ENCODE peak calls at places on chromosomes 4 and X, in eight cellular contexts. One of them, this sample, is unnamed.

GRCh38 chr4:155694100-155694785 is 27.6 kb downstream of the GUCY1A1 start:
- DNase-seq in astrocyte: no peak
- DNase-seq in PC-3: no peak
- DNase-seq in neural progenitor cell: no peak
- DNase-seq in endothelial cell of umbilical vein: no peak
- DNase-seq in GM23338: no peak
- DNase-seq in MM.1S: no peak
- DNase-seq in GM23248: no peak
- DNase-seq in this sample: no peak

GRCh38 chrX:44342866-44343265 is 606 bp downstream of the EFHC2 start:
- DNase-seq in astrocyte: no peak
- DNase-seq in GM23248: no peak
- DNase-seq in MM.1S: no peak
- DNase-seq in neural progenitor cell: no peak
- DNase-seq in PC-3: no peak
- DNase-seq in GM23338: no peak
- DNase-seq in endothelial cell of umbilical vein: no peak
- DNase-seq in this sample: no peak

GRCh38 chrX:69289839-69290123 is 124.5 kb upstream of the PJA1 start:
- DNase-seq in MM.1S: no peak
- DNase-seq in neural progenitor cell: no peak
- DNase-seq in GM23248: no peak
- DNase-seq in endothelial cell of umbilical vein: no peak
- DNase-seq in PC-3: no peak
- DNase-seq in GM23338: no peak
- DNase-seq in astrocyte: no peak
- DNase-seq in this sample: no peak

GRCh38 chrX:95071621-95072020 is 1397.6 kb downstream of the FAM133A start:
- DNase-seq in GM23248: peak; percentile 18
- DNase-seq in endothelial cell of umbilical vein: no peak
- DNase-seq in GM23338: no peak
- DNase-seq in astrocyte: no peak
- DNase-seq in PC-3: peak; percentile 20
- DNase-seq in neural progenitor cell: no peak
- DNase-seq in MM.1S: no peak
- DNase-seq in this sample: no peak

GRCh38 chrX:139691843-139692505 is 16.0 kb downstream of the MCF2 start:
- DNase-seq in neural progenitor cell: peak; percentile 60
- DNase-seq in astrocyte: no peak
- DNase-seq in PC-3: no peak
- DNase-seq in MM.1S: no peak
- DNase-seq in GM23338: peak; percentile 45
- DNase-seq in endothelial cell of umbilical vein: peak; percentile 1
- DNase-seq in GM23248: peak; percentile 13
- DNase-seq in this sample: peak; percentile 5

GRCh38 chrX:136627381-136627780 is 20.6 kb upstream of the CD40LG start:
- DNase-seq in astrocyte: no peak
- DNase-seq in neural progenitor cell: no peak
- DNase-seq in GM23338: no peak
- DNase-seq in GM23248: no peak
- DNase-seq in MM.1S: no peak
- DNase-seq in PC-3: no peak
- DNase-seq in endothelial cell of umbilical vein: no peak
- DNase-seq in this sample: no peak

GRCh38 chrX:155841232-155841631 is 39.9 kb upstream of the VAMP7 start:
- DNase-seq in endothelial cell of umbilical vein: no peak
- DNase-seq in GM23248: peak; percentile 1
- DNase-seq in astrocyte: no peak
- DNase-seq in GM23338: no peak
- DNase-seq in neural progenitor cell: no peak
- DNase-seq in PC-3: no peak
- DNase-seq in MM.1S: no peak
- DNase-seq in this sample: no peak

GRCh38 chr4:176539785-176540175 is 220.0 kb downstream of the SPCS3 start:
- DNase-seq in endothelial cell of umbilical vein: no peak
- DNase-seq in astrocyte: peak; percentile 36
- DNase-seq in PC-3: peak; percentile 34
- DNase-seq in GM23248: peak; percentile 38
- DNase-seq in neural progenitor cell: no peak
- DNase-seq in MM.1S: no peak
- DNase-seq in GM23338: no peak
- DNase-seq in this sample: no peak

GRCh38 chrX:121733514-121733913 is 686.1 kb downstream of the GLUD2 start:
- DNase-seq in GM23338: no peak
- DNase-seq in astrocyte: peak; percentile 29
- DNase-seq in PC-3: peak; percentile 5
- DNase-seq in MM.1S: no peak
- DNase-seq in neural progenitor cell: no peak
- DNase-seq in GM23248: peak; percentile 33
- DNase-seq in endothelial cell of umbilical vein: no peak
- DNase-seq in this sample: no peak

GRCh38 chrX:68727696-68728095 is 80.2 kb downstream of the STARD8 start:
- DNase-seq in GM23248: no peak
- DNase-seq in neural progenitor cell: no peak
- DNase-seq in MM.1S: no peak
- DNase-seq in endothelial cell of umbilical vein: no peak
- DNase-seq in PC-3: no peak
- DNase-seq in GM23338: no peak
- DNase-seq in astrocyte: no peak
- DNase-seq in this sample: no peak

GRCh38 chr4:20331642-20332041 is 79.9 kb downstream of the SLIT2 start:
- DNase-seq in MM.1S: no peak
- DNase-seq in neural progenitor cell: no peak
- DNase-seq in GM23338: no peak
- DNase-seq in PC-3: no peak
- DNase-seq in endothelial cell of umbilical vein: no peak
- DNase-seq in GM23248: peak; percentile 43
- DNase-seq in astrocyte: no peak
- DNase-seq in this sample: no peak

GRCh38 chr4:1305781-1306455 is 16.2 kb downstream of the MAEA start:
- DNase-seq in GM23338: no peak
- DNase-seq in MM.1S: no peak
- DNase-seq in astrocyte: no peak
- DNase-seq in endothelial cell of umbilical vein: no peak
- DNase-seq in GM23248: no peak
- DNase-seq in neural progenitor cell: no peak
- DNase-seq in PC-3: no peak
- DNase-seq in this sample: no peak

GRCh38 chr4:158162637-158163036 is 10.2 kb downstream of the GASK1B start:
- DNase-seq in astrocyte: no peak
- DNase-seq in neural progenitor cell: no peak
- DNase-seq in MM.1S: no peak
- DNase-seq in GM23248: peak; percentile 24
- DNase-seq in GM23338: no peak
- DNase-seq in endothelial cell of umbilical vein: peak; percentile 78
- DNase-seq in PC-3: no peak
- DNase-seq in this sample: peak; percentile 48

DNA sequence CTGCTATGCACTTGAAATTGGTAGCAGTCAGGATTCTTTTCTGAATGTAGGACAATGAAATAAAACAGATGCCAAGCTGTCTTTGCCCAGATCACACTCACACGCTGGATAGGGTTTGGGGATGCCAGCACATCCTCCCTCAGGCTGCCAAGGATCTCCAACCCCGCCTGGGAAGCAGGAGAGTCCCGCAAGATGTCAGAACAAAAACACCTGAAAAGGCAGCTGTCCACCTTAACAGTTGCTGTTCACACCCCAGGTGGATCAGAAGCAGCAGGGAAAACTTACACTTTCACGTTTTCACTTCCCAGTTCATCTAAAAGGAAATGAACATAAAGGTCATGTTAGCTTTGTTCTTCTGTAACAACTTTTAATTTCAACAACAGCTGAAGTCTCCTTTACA is 35.7 kb downstream of the TMEM154 start:
- DNase-seq in endothelial cell of umbilical vein: no peak
- DNase-seq in PC-3: no peak
- DNase-seq in astrocyte: no peak
- DNase-seq in GM23338: no peak
- DNase-seq in MM.1S: no peak
- DNase-seq in neural progenitor cell: no peak
- DNase-seq in GM23248: no peak
- DNase-seq in this sample: no peak
- TF ChIP-seq EZH2 in endothelial cell of umbilical vein: no peak
- TF ChIP-seq EZH2 in PC-3: no peak
- TF ChIP-seq EZH2 in astrocyte: no peak
- TF ChIP-seq EZH2 in GM23338: no peak
- TF ChIP-seq EZH2 in MM.1S: no peak
- TF ChIP-seq EZH2 in neural progenitor cell: no peak
- TF ChIP-seq EZH2 in GM23248: no peak
- TF ChIP-seq EZH2 in this sample: no peak

DNA sequence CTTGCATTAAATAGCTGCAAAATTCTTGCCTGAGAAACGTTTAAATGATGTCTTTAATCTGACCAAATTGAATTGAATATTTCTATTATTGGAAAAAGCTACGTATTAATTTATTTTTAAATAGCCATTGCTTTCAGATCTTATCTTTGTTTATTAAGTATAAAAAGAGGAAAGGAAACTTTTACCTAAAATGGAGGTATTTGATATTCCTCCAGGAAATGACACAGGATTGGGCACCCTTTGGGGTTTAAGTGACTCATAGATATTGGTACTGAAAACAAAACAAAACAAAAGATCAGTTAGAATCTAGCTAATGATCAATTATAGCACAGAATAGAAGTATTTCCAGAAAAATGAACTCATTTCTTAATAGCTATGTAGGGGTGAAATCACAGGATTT is 34.1 kb downstream of the PLS3 start:
- DNase-seq in astrocyte: no peak
- DNase-seq in PC-3: no peak
- DNase-seq in neural progenitor cell: no peak
- DNase-seq in MM.1S: no peak
- DNase-seq in GM23338: no peak
- DNase-seq in GM23248: no peak
- DNase-seq in endothelial cell of umbilical vein: peak; percentile 71
- DNase-seq in this sample: no peak
- H3K79me2 ChIP-seq in astrocyte: peaks cover 93% of the 10 kb centered on the region
- H3K79me2 ChIP-seq in PC-3: peaks cover 92% of the 10 kb centered on the region
- H3K79me2 ChIP-seq in neural progenitor cell: peaks cover 81% of the 10 kb centered on the region
- H3K79me2 ChIP-seq in MM.1S: no peaks in the 10 kb centered on the region
- H3K79me2 ChIP-seq in GM23338: peaks cover 73% of the 10 kb centered on the region
- H3K79me2 ChIP-seq in GM23248: peaks cover 95% of the 10 kb centered on the region
- H3K79me2 ChIP-seq in endothelial cell of umbilical vein: peaks cover 80% of the 10 kb centered on the region
- H3K79me2 ChIP-seq in this sample: peaks cover 94% of the 10 kb centered on the region

DNA sequence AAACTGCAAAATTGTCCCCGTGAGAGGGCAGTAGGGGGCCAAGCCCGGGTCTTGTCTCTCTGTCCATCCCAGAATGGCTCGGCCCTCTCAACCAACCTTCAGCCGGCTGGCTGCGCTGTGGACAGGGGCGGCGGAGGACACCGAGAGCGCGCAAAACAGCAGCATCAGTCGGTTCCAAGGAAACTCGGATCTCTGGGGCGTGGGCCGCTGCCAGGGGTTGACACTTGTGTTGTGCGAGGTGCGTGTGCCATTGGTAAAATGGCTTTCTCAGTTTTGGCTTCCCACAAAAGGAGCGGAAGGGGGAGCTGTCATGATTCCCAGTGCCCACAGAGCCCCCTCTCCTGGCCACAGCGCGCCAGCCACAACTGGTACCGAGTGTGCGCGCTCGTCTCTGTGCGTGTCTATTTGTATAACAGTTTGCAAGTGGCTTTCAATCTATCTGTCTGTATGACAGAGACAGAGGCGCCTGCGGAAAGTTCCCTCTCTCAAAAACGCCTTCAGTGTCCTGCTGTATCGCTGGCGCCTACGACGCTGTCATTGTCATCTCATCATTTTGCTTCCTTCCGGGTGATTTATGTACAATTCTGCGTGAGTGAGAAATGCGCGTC is 1.9 kb downstream of the DKK2 start:
- DNase-seq in PC-3: no peak
- DNase-seq in GM23338: peak; percentile 77
- DNase-seq in neural progenitor cell: peak; percentile 84
- DNase-seq in astrocyte: peak; percentile 25
- DNase-seq in GM23248: peak; percentile 74
- DNase-seq in MM.1S: no peak
- DNase-seq in endothelial cell of umbilical vein: peak; percentile 52
- DNase-seq in this sample: peak; percentile 75
- TF ChIP-seq EZH2 in PC-3: no peak
- TF ChIP-seq EZH2 in GM23338: peak; percentile 73
- TF ChIP-seq EZH2 in neural progenitor cell: no peak
- TF ChIP-seq EZH2 in astrocyte: no peak
- TF ChIP-seq EZH2 in GM23248: no peak
- TF ChIP-seq EZH2 in MM.1S: no peak
- TF ChIP-seq EZH2 in endothelial cell of umbilical vein: no peak
- TF ChIP-seq EZH2 in this sample: no peak

GRCh38 chr4:113693993-113694392 is 67.5 kb downstream of the CAMK2D start:
- DNase-seq in GM23338: no peak
- DNase-seq in neural progenitor cell: no peak
- DNase-seq in endothelial cell of umbilical vein: no peak
- DNase-seq in GM23248: no peak
- DNase-seq in astrocyte: no peak
- DNase-seq in MM.1S: no peak
- DNase-seq in PC-3: no peak
- DNase-seq in this sample: no peak

GRCh38 chr4:113691676-113692075 is 69.9 kb downstream of the CAMK2D start:
- DNase-seq in endothelial cell of umbilical vein: no peak
- DNase-seq in MM.1S: no peak
- DNase-seq in PC-3: no peak
- DNase-seq in astrocyte: no peak
- DNase-seq in GM23248: no peak
- DNase-seq in neural progenitor cell: no peak
- DNase-seq in GM23338: no peak
- DNase-seq in this sample: no peak

GRCh38 chr4:113697429-113697828 is 64.1 kb downstream of the CAMK2D start:
- DNase-seq in GM23248: no peak
- DNase-seq in neural progenitor cell: no peak
- DNase-seq in endothelial cell of umbilical vein: no peak
- DNase-seq in PC-3: no peak
- DNase-seq in astrocyte: no peak
- DNase-seq in MM.1S: no peak
- DNase-seq in GM23338: no peak
- DNase-seq in this sample: no peak

GRCh38 chr4:113692809-113693411 is 68.6 kb downstream of the CAMK2D start:
- DNase-seq in MM.1S: peak; percentile 6
- DNase-seq in neural progenitor cell: no peak
- DNase-seq in astrocyte: no peak
- DNase-seq in GM23248: no peak
- DNase-seq in endothelial cell of umbilical vein: no peak
- DNase-seq in PC-3: peak; percentile 13
- DNase-seq in GM23338: no peak
- DNase-seq in this sample: no peak

DNA sequence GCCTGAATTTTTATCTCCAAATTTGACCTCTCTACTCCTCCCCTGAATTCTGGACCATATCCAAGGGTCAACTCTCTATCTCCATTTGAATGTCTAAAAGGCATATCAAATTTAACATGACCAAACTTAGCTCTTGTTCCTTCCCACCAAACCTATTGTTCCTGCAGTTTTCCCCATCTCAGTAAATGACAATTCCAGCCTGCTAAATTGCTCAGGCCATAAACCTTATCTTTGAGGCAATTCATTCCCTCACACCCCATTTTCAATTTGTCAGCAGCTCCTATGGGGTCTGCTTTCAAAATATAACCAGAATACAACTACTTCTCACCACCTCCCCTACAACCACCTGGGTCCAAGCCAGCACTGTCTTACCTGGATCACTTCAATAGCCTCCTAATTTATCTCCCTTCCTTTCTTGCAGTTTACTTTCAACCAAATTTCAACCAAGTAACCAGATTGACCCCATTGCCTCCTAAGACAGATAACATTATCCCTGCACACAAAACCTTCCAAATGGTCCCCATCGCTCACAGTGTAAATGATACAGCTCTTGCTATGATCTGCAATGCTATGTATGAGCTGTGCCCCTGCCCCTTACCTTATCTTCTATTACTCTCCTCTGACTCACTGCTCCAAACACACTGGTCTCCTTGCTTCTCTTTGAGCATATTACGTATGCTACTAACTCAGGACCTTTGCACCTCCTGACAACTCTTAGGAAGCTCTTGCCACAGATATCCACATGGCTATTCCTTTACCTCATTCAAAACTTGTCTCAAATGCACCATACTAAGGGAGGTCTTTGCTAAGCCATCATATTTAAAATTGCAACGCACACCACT is 66.0 kb downstream of the CAMK2D start:
- DNase-seq in GM23248: no peak
- DNase-seq in astrocyte: peak; percentile 72
- DNase-seq in GM23338: no peak
- DNase-seq in PC-3: peak; percentile 22
- DNase-seq in neural progenitor cell: no peak
- DNase-seq in endothelial cell of umbilical vein: no peak
- DNase-seq in MM.1S: no peak
- DNase-seq in this sample: peak; percentile 61
- H3K79me2 ChIP-seq in GM23248: peaks cover 100% of the 10 kb centered on the region
- H3K79me2 ChIP-seq in astrocyte: peaks cover 97% of the 10 kb centered on the region
- H3K79me2 ChIP-seq in GM23338: no peaks in the 10 kb centered on the region
- H3K79me2 ChIP-seq in PC-3: no peaks in the 10 kb centered on the region
- H3K79me2 ChIP-seq in neural progenitor cell: no peaks in the 10 kb centered on the region
- H3K79me2 ChIP-seq in endothelial cell of umbilical vein: no peaks in the 10 kb centered on the region
- H3K79me2 ChIP-seq in MM.1S: no peaks in the 10 kb centered on the region
- H3K79me2 ChIP-seq in this sample: peaks cover 96% of the 10 kb centered on the region